ENCODE peak calls at places on chromosomes 11 and 22, in ten cellular contexts. D, T, O, U, N, E, F, Z, Y and R are unnamed samples.
A peak's percentile ranks its signal among the peaks of the same experiment; 100 is the strongest.

GRCh38 chr11:40328890-40329617 is 1130.4 kb downstream of the LRRC4C start:
- DNase-seq in D (no peak), T (peak; percentile 100), O (no peak), U (peak; percentile 76), N (peak; percentile 99), E (no peak), F (peak; percentile 100), Z (no peak), Y (peak; percentile 100), R (peak; percentile 63)

GRCh38 chr11:113578164-113578455 is 102.9 kb upstream of the DRD2 start:
- DNase-seq in D (no peak), T (no peak), O (no peak), U (no peak), N (no peak), E (no peak), F (no peak), Z (no peak), Y (no peak), R (no peak)

GRCh38 chr22:19520007-19520406 is 4.2 kb downstream of the CLDN5 start:
- DNase-seq in D (no peak), T (no peak), O (no peak), U (no peak), N (no peak), E (no peak), F (no peak), Z (no peak), Y (no peak), R (no peak)

GRCh38 chr22:42368379-42369249 is 63.6 kb downstream of the NFAM1 start:
- DNase-seq in D (no peak), T (no peak), O (peak; percentile 24), U (no peak), N (no peak), E (no peak), F (no peak), Z (no peak), Y (no peak), R (peak; percentile 8)

GRCh38 chr22:22111267-22111751 is 128.7 kb upstream of the TOP3B start:
- DNase-seq in D (no peak), T (peak; percentile 41), O (peak; percentile 87), U (no peak), N (peak; percentile 98), E (no peak), F (peak; percentile 95), Z (peak; percentile 47), Y (peak; percentile 42), R (no peak)

GRCh38 chr11:65378208-65378927 is 4.1 kb downstream of the SLC25A45 start:
- DNase-seq in D (no peak), T (no peak), O (no peak), U (no peak), N (no peak), E (no peak), F (no peak), Z (peak; percentile 28), Y (no peak), R (no peak)

GRCh38 chr11:44835326-44835725 is 108.6 kb downstream of the TSPAN18 start:
- DNase-seq in D (no peak), T (no peak), O (no peak), U (no peak), N (no peak), E (no peak), F (no peak), Z (no peak), Y (no peak), R (no peak)

GRCh38 chr22:48153726-48154125 is 1391.3 kb downstream of the TBC1D22A start:
- DNase-seq in D (no peak), T (no peak), O (no peak), U (no peak), N (no peak), E (no peak), F (no peak), Z (no peak), Y (no peak), R (no peak)

GRCh38 chr22:47197735-47198500 is 435.5 kb downstream of the TBC1D22A start:
- DNase-seq in D (no peak), T (no peak), O (no peak), U (no peak), N (no peak), E (no peak), F (no peak), Z (no peak), Y (no peak), R (no peak)

GRCh38 chr11:94721565-94722292 is 46.4 kb upstream of the AMOTL1 start:
- DNase-seq in D (no peak), T (no peak), O (no peak), U (no peak), N (peak; percentile 82), E (no peak), F (no peak), Z (no peak), Y (no peak), R (no peak)

GRCh38 chr11:72239849-72240460 is 4.0 kb downstream of the PHOX2A start:
- DNase-seq in D (no peak), T (no peak), O (no peak), U (no peak), N (no peak), E (no peak), F (no peak), Z (no peak), Y (peak; percentile 26), R (peak; percentile 56)

GRCh38 chr11:94649925-94650623 is 82.9 kb downstream of the PIWIL4 start:
- DNase-seq in D (no peak), T (no peak), O (no peak), U (no peak), N (no peak), E (peak; percentile 46), F (no peak), Z (no peak), Y (no peak), R (no peak)

GRCh38 chr11:12318791-12319733 is 58.3 kb upstream of the PARVA start:
- DNase-seq in D (no peak), T (peak; percentile 78), O (no peak), U (no peak), N (no peak), E (no peak), F (peak; percentile 89), Z (peak; percentile 2), Y (peak; percentile 89), R (no peak)

GRCh38 chr22:17912942-17913704 is 111.2 kb downstream of the MICAL3 start:
- DNase-seq in D (no peak), T (no peak), O (no peak), U (no peak), N (no peak), E (no peak), F (no peak), Z (no peak), Y (no peak), R (no peak)

GRCh38 chr11:3641191-3641590 is 601 bp downstream of the ART5 start:
- DNase-seq in D (no peak), T (no peak), O (no peak), U (no peak), N (no peak), E (no peak), F (no peak), Z (no peak), Y (no peak), R (no peak)
- H3K4me3 ChIP-seq in D (peak overlapping the region; percentile 54), T (no peak overlapping the region), O (no peak overlapping the region), U (no peak overlapping the region), N (no peak overlapping the region), E (peak overlapping the region; percentile 51), F (no peak overlapping the region), Z (no peak overlapping the region), Y (no peak overlapping the region), R (no peak overlapping the region)

GRCh38 chr22:43409800-43410199 is 2.0 kb upstream of the MPPED1 start:
- DNase-seq in D (no peak), T (no peak), O (no peak), U (no peak), N (no peak), E (no peak), F (no peak), Z (no peak), Y (no peak), R (no peak)
- H3K4me2 ChIP-seq in D (no peak overlapping the region), T (no peak overlapping the region), O (no peak overlapping the region), U (no peak overlapping the region), N (no peak overlapping the region), E (no peak overlapping the region), F (no peak overlapping the region), Z (no peak overlapping the region), Y (no peak overlapping the region), R (no peak overlapping the region)

GRCh38 chr11:88508808-88509581 is 171.5 kb upstream of the CTSC start:
- DNase-seq in D (no peak), T (peak; percentile 49), O (no peak), U (no peak), N (no peak), E (no peak), F (no peak), Z (no peak), Y (peak; percentile 23), R (peak; percentile 47)
- H3K4me3 ChIP-seq in D (no peak overlapping the region), T (peak overlapping the region; percentile 67), O (no peak overlapping the region), U (no peak overlapping the region), N (no peak overlapping the region), E (peak overlapping the region; percentile 58), F (peak overlapping the region; percentile 13), Z (no peak overlapping the region), Y (peak overlapping the region; percentile 27), R (no peak overlapping the region)

GRCh38 chr11:727859-728748 is 19.2 kb upstream of the TALDO1 start:
- DNase-seq in D (peak; percentile 71), T (peak; percentile 81), O (peak; percentile 95), U (peak; percentile 73), N (peak; percentile 94), E (peak; percentile 66), F (peak; percentile 72), Z (peak; percentile 73), Y (peak; percentile 87), R (peak; percentile 91)

GRCh38 chr11:729492-730074 is 17.7 kb upstream of the TALDO1 start:
- DNase-seq in D (no peak), T (no peak), O (no peak), U (peak; percentile 82), N (no peak), E (no peak), F (no peak), Z (no peak), Y (no peak), R (no peak)

GRCh38 chr11:726278-726915 is 20.4 kb downstream of the EPS8L2 start:
- DNase-seq in D (no peak), T (no peak), O (peak; percentile 95), U (no peak), N (peak; percentile 83), E (no peak), F (peak; percentile 26), Z (peak; percentile 62), Y (no peak), R (peak; percentile 95)

GRCh38 chr11:727281-727701 is 20.0 kb upstream of the TALDO1 start:
- DNase-seq in D (no peak), T (no peak), O (no peak), U (no peak), N (no peak), E (no peak), F (no peak), Z (no peak), Y (no peak), R (no peak)

DNA sequence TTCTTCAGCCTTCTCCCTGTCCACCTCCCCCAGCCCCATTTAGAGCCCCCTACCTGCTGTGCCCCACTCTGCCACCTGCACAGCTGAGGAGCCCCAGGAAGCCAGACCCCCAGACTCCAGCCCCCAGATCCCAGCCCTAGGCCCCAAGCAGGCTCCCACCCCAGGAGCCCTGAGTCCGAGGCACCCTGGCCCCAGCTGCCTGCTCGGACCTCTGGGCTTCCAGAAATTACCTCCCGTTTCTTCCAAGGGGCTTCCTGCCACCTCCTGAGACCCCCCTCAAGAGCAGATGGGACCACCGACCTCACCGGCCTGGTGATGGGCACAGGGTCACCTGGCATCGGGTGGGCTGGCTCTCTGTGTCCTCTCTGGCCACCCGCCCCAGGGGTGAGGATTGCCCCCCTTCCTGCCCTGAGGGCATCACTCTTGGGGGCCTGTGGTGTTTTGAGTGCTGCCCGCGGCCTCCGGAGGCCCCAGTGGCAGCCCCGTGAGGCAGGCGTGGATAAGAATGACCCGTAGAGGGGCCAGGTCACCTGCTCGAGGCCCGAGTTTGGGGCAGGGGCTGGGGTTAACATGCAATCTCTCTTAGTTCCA is 18.3 kb upstream of the TALDO1 start:
- DNase-seq in D (no peak), T (no peak), O (no peak), U (no peak), N (no peak), E (no peak), F (no peak), Z (no peak), Y (no peak), R (no peak)
- H3K4me2 ChIP-seq in D (no peak overlapping the region), T (no peak overlapping the region), O (no peak overlapping the region), U (peak overlapping the region; percentile 81), N (no peak overlapping the region), E (no peak overlapping the region), F (no peak overlapping the region), Z (no peak overlapping the region), Y (no peak overlapping the region), R (peak overlapping the region; percentile 4)